ENCODE peak calls at places on chromosomes 2 and 18, in five cellular contexts. B, R, Q, H and D are unnamed samples.

GRCh38 chr2:37610638-37611289 is 60.7 kb downstream of the CDC42EP3 start:
- DNase-seq in Q (no peak), H (no peak), B (no peak), R (peak; percentile 37), D (no peak)

GRCh38 chr18:33132657-33133056 is 307.9 kb downstream of the CCDC178 start:
- DNase-seq in R (no peak), H (no peak), B (no peak), Q (no peak), D (no peak)

GRCh38 chr2:237955640-237956401 is 11.0 kb upstream of the UBE2F start:
- DNase-seq in B (no peak), R (no peak), Q (no peak), H (no peak), D (no peak)

GRCh38 chr2:64268330-64268729 is 124.1 kb upstream of the PELI1 start:
- DNase-seq in H (no peak), B (no peak), R (no peak), Q (no peak), D (no peak)

GRCh38 chr2:31972059-31972458 is 38.7 kb downstream of the MEMO1 start:
- DNase-seq in H (no peak), B (no peak), R (no peak), Q (no peak), D (no peak)

GRCh38 chr2:197883354-197884032 is 79.1 kb downstream of the PLCL1 start:
- DNase-seq in H (no peak), B (no peak), Q (no peak), R (no peak), D (no peak)

GRCh38 chr2:149169653-149170052 is 131.2 kb downstream of the LYPD6B start:
- DNase-seq in B (no peak), R (no peak), H (no peak), Q (no peak), D (no peak)

GRCh38 chr18:77108001-77108692 is 24.4 kb downstream of the MBP start:
- DNase-seq in B (no peak), H (no peak), R (peak; percentile 75), Q (no peak), D (no peak)

GRCh38 chr2:217045725-217046475 is 186.0 kb upstream of the TNP1 start:
- DNase-seq in H (no peak), R (no peak), Q (no peak), B (no peak), D (no peak)

GRCh38 chr2:207066784-207067460 is 98.8 kb downstream of the KLF7 start:
- DNase-seq in R (no peak), Q (peak; percentile 44), B (no peak), H (no peak), D (no peak)

GRCh38 chr2:233743464-233744259 is 14.8 kb downstream of the UGT1A3 start:
- DNase-seq in B (no peak), R (no peak), Q (no peak), H (no peak), D (no peak)

GRCh38 chr2:37367984-37368383 is 23.6 kb downstream of the QPCT start:
- DNase-seq in Q (no peak), H (no peak), R (no peak), B (no peak), D (no peak)

GRCh38 chr2:111162718-111163331 is 42.1 kb downstream of the BCL2L11 start:
- DNase-seq in H (no peak), R (no peak), Q (no peak), B (peak; percentile 33), D (no peak)

GRCh38 chr2:225400060-225400511 is 576 bp downstream of the NYAP2 start:
- DNase-seq in H (no peak), Q (peak; percentile 48), R (no peak), B (peak; percentile 9), D (no peak)

GRCh38 chr2:230661072-230661957 is 51.3 kb upstream of the CAB39 start:
- DNase-seq in B (no peak), Q (no peak), H (no peak), R (no peak), D (no peak)

GRCh38 chr2:191453756-191454155 is 208.6 kb downstream of the MYO1B start:
- DNase-seq in Q (no peak), R (no peak), H (no peak), B (no peak), D (no peak)

GRCh38 chr18:78090584-78090983 is 840.9 kb downstream of the GALR1 start:
- DNase-seq in R (no peak), B (no peak), H (no peak), Q (no peak), D (no peak)

GRCh38 chr18:50401888-50402287 is 27.0 kb downstream of the SKA1 start:
- DNase-seq in Q (peak; percentile 25), H (no peak), R (no peak), B (peak; percentile 77), D (peak; percentile 49)

GRCh38 chr18:58529714-58530354 is 99.1 kb downstream of the ALPK2 start:
- DNase-seq in R (peak; percentile 44), H (peak; percentile 84), B (peak; percentile 69), Q (peak; percentile 77), D (peak; percentile 49)

GRCh38 chr2:222410534-222410933 is 13.8 kb upstream of the SGPP2 start:
- DNase-seq in B (no peak), Q (no peak), H (no peak), R (no peak), D (no peak)

GRCh38 chr2:60890393-60890707 is 9.0 kb downstream of the REL start:
- DNase-seq in H (no peak), B (no peak), R (no peak), Q (no peak), D (no peak)

GRCh38 chr2:219001577-219002394 is 8.6 kb upstream of the CRYBA2 start:
- DNase-seq in Q (no peak), B (peak; percentile 93), H (no peak), R (no peak), D (no peak)

GRCh38 chr2:101265893-101266499 is 13.3 kb downstream of the CNOT11 start:
- DNase-seq in Q (no peak), H (no peak), B (no peak), R (no peak), D (peak; percentile 22)

GRCh38 chr2:34486945-34487344 is 887.8 kb upstream of the FAM98A start:
- DNase-seq in R (no peak), H (no peak), B (no peak), Q (no peak), D (no peak)

GRCh38 chr2:127414855-127415592 is 3.2 kb upstream of the PROC start:
- DNase-seq in H (peak; percentile 64), R (no peak), Q (no peak), B (peak; percentile 82), D (no peak)

GRCh38 chr2:29000481-29000880 is 19.4 kb downstream of the TOGARAM2 start:
- DNase-seq in Q (no peak), H (peak; percentile 93), R (peak; percentile 71), B (no peak), D (peak; percentile 42)

GRCh38 chr2:208254118-208254870 is 577 bp downstream of the IDH1 start:
- DNase-seq in H (peak; percentile 97), Q (peak; percentile 87), R (peak; percentile 77), B (peak; percentile 94), D (peak; percentile 86)

GRCh38 chr2:69601179-69601612 is 42.3 kb downstream of the AAK1 start:
- DNase-seq in B (peak; percentile 49), R (no peak), Q (no peak), H (no peak), D (no peak)

GRCh38 chr2:69603146-69603743 is 40.3 kb downstream of the AAK1 start:
- DNase-seq in B (no peak), R (no peak), Q (no peak), H (no peak), D (no peak)

GRCh38 chr2:69605332-69605731 is 38.2 kb downstream of the AAK1 start:
- DNase-seq in H (no peak), B (no peak), Q (no peak), R (no peak), D (no peak)

GRCh38 chr2:69604844-69605243 is 38.7 kb downstream of the AAK1 start:
- DNase-seq in R (no peak), B (no peak), Q (no peak), H (no peak), D (no peak)

GRCh38 chr2:69604026-69604678 is 39.4 kb downstream of the AAK1 start:
- DNase-seq in H (no peak), B (peak; percentile 47), R (no peak), Q (no peak), D (no peak)
- H3K4me1 ChIP-seq in H (peaks cover 3% of the 10 kb centered on the region), B (peaks cover 14% of the 10 kb centered on the region), R (peaks cover 10% of the 10 kb centered on the region), Q (peaks cover 6% of the 10 kb centered on the region), D (peaks cover 91% of the 10 kb centered on the region)

GRCh38 chr2:9139491-9140443 is 66.8 kb upstream of the ASAP2 start:
- DNase-seq in H (peak; percentile 90), R (peak; percentile 76), Q (peak; percentile 82), B (peak; percentile 52), D (peak; percentile 76)

GRCh38 chr2:9140570-9141378 is 65.8 kb upstream of the ASAP2 start:
- DNase-seq in H (peak; percentile 51), B (no peak), Q (peak; percentile 34), R (no peak), D (no peak)

GRCh38 chr2:9141706-9142460 is 64.7 kb upstream of the ASAP2 start:
- DNase-seq in H (no peak), Q (no peak), B (no peak), R (no peak), D (no peak)

GRCh38 chr2:9142551-9143263 is 63.9 kb upstream of the ASAP2 start:
- DNase-seq in Q (peak; percentile 93), R (peak; percentile 81), H (peak; percentile 94), B (peak; percentile 55), D (peak; percentile 86)

GRCh38 chr2:9141379-9141667 is 65.3 kb upstream of the ASAP2 start:
- DNase-seq in B (no peak), R (no peak), H (no peak), Q (no peak), D (no peak)
- TF ChIP-seq CTCF in B (no peak), R (no peak), H (no peak), Q (no peak), D (no peak)

GRCh38 chr2:166127217-166128155 is at the start of gene SCN1A:
- DNase-seq in B (peak; percentile 89), H (no peak), Q (peak; percentile 68), R (no peak), D (no peak)
- H3K4me3 ChIP-seq in B (peak within 1 kb of the TSS; percentile 35), H (no peak within 1 kb of the TSS), Q (no peak within 1 kb of the TSS), R (no peak within 1 kb of the TSS), D (no peak within 1 kb of the TSS)

GRCh38 chr18:59842947-59843346 is 56.8 kb upstream of the PMAIP1 start:
- DNase-seq in H (no peak), R (no peak), B (no peak), Q (no peak), D (no peak)

GRCh38 chr18:59839931-59840685 is 59.7 kb upstream of the PMAIP1 start:
- DNase-seq in H (no peak), R (no peak), B (no peak), Q (no peak), D (no peak)

GRCh38 chr18:59835656-59836379 is 64.0 kb upstream of the PMAIP1 start:
- DNase-seq in Q (no peak), H (no peak), R (no peak), B (no peak), D (no peak)

GRCh38 chr18:59837586-59837985 is 62.2 kb upstream of the PMAIP1 start:
- DNase-seq in H (no peak), Q (peak; percentile 76), B (peak; percentile 52), R (no peak), D (no peak)

DNA sequence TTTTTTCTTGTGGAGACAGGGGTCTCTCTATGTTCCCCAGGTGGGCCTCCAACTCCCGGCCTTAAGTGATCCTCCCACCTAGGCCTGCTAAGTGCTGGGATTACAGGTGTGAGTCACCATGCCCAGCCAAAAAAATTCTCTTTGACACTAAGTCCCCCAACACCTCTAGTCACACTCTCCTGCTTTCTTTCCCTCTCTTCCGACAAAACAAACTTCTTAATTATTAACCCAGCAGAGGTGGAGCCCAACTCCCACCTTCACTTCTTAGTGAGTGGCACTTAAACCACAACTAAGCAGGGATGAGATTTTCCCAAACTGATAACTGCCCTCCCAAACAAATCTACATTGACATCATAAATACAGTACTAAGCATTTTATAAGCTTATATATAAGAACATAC is 60.6 kb upstream of the PMAIP1 start:
- DNase-seq in R (no peak), Q (no peak), H (no peak), B (no peak), D (no peak)
- H3K4me1 ChIP-seq in R (no peaks in the 10 kb centered on the region), Q (no peaks in the 10 kb centered on the region), H (no peaks in the 10 kb centered on the region), B (no peaks in the 10 kb centered on the region), D (no peaks in the 10 kb centered on the region)